ENCODE peak calls at places on chromosomes 4 and X, in nine cellular contexts. One of them, this sample, is unnamed.

GRCh38 chr4:14711259-14711658 is 291.0 kb upstream of the CPEB2 start:
- DNase-seq in spleen: no peak
- DNase-seq in natural killer cell: no peak
- DNase-seq in neuronal stem cell: no peak
- DNase-seq in stimulated activated CD4-positive, alpha-beta T cell treated with anti-CD3 and anti-CD28 coated beads, TNF-alpha, amount 100 ng/mL, for 48 hours: no peak
- DNase-seq in T-helper 9 cell: no peak
- DNase-seq in AG09319: no peak
- DNase-seq in activated CD8-positive, alpha-beta memory T cell treated with anti-CD3 and anti-CD28 coated beads for 4 hours: no peak
- DNase-seq in omental fat pad: no peak
- DNase-seq in this sample: no peak

GRCh38 chrX:154013614-154014360 is 5.9 kb downstream of the IRAK1 start:
- DNase-seq in spleen: peak
- DNase-seq in natural killer cell: peak
- DNase-seq in neuronal stem cell: peak
- DNase-seq in stimulated activated CD4-positive, alpha-beta T cell treated with anti-CD3 and anti-CD28 coated beads, TNF-alpha, amount 100 ng/mL, for 48 hours: no peak
- DNase-seq in T-helper 9 cell: peak
- DNase-seq in AG09319: no peak
- DNase-seq in activated CD8-positive, alpha-beta memory T cell treated with anti-CD3 and anti-CD28 coated beads for 4 hours: no peak
- DNase-seq in omental fat pad: no peak
- DNase-seq in this sample: no peak

GRCh38 chrX:10190367-10190766 is 33.6 kb downstream of the CLCN4 start:
- DNase-seq in spleen: no peak
- DNase-seq in natural killer cell: no peak
- DNase-seq in neuronal stem cell: no peak
- DNase-seq in stimulated activated CD4-positive, alpha-beta T cell treated with anti-CD3 and anti-CD28 coated beads, TNF-alpha, amount 100 ng/mL, for 48 hours: no peak
- DNase-seq in T-helper 9 cell: no peak
- DNase-seq in AG09319: peak
- DNase-seq in activated CD8-positive, alpha-beta memory T cell treated with anti-CD3 and anti-CD28 coated beads for 4 hours: no peak
- DNase-seq in omental fat pad: no peak
- DNase-seq in this sample: no peak

GRCh38 chr4:145066063-145066501 is 31.9 kb downstream of the ANAPC10 start:
- DNase-seq in spleen: no peak
- DNase-seq in natural killer cell: no peak
- DNase-seq in neuronal stem cell: peak
- DNase-seq in stimulated activated CD4-positive, alpha-beta T cell treated with anti-CD3 and anti-CD28 coated beads, TNF-alpha, amount 100 ng/mL, for 48 hours: no peak
- DNase-seq in T-helper 9 cell: no peak
- DNase-seq in AG09319: no peak
- DNase-seq in activated CD8-positive, alpha-beta memory T cell treated with anti-CD3 and anti-CD28 coated beads for 4 hours: no peak
- DNase-seq in omental fat pad: no peak
- DNase-seq in this sample: no peak

GRCh38 chr4:13640149-13640671 is 12.7 kb upstream of the BOD1L1 start:
- DNase-seq in spleen: no peak
- DNase-seq in natural killer cell: no peak
- DNase-seq in neuronal stem cell: no peak
- DNase-seq in stimulated activated CD4-positive, alpha-beta T cell treated with anti-CD3 and anti-CD28 coated beads, TNF-alpha, amount 100 ng/mL, for 48 hours: no peak
- DNase-seq in T-helper 9 cell: no peak
- DNase-seq in AG09319: no peak
- DNase-seq in activated CD8-positive, alpha-beta memory T cell treated with anti-CD3 and anti-CD28 coated beads for 4 hours: no peak
- DNase-seq in omental fat pad: no peak
- DNase-seq in this sample: no peak

GRCh38 chr4:144645102-144645469 is 870 bp upstream of the HHIP start:
- DNase-seq in spleen: no peak
- DNase-seq in natural killer cell: no peak
- DNase-seq in neuronal stem cell: no peak
- DNase-seq in stimulated activated CD4-positive, alpha-beta T cell treated with anti-CD3 and anti-CD28 coated beads, TNF-alpha, amount 100 ng/mL, for 48 hours: no peak
- DNase-seq in T-helper 9 cell: no peak
- DNase-seq in AG09319: no peak
- DNase-seq in activated CD8-positive, alpha-beta memory T cell treated with anti-CD3 and anti-CD28 coated beads for 4 hours: no peak
- DNase-seq in omental fat pad: no peak
- DNase-seq in this sample: no peak

GRCh38 chr4:141467225-141467624 is 169.2 kb upstream of the IL15 start:
- DNase-seq in spleen: no peak
- DNase-seq in natural killer cell: no peak
- DNase-seq in neuronal stem cell: no peak
- DNase-seq in stimulated activated CD4-positive, alpha-beta T cell treated with anti-CD3 and anti-CD28 coated beads, TNF-alpha, amount 100 ng/mL, for 48 hours: no peak
- DNase-seq in T-helper 9 cell: no peak
- DNase-seq in AG09319: no peak
- DNase-seq in activated CD8-positive, alpha-beta memory T cell treated with anti-CD3 and anti-CD28 coated beads for 4 hours: no peak
- DNase-seq in omental fat pad: no peak
- DNase-seq in this sample: no peak

GRCh38 chr4:52837716-52838558 is 24.2 kb upstream of the RASL11B start:
- DNase-seq in spleen: no peak
- DNase-seq in natural killer cell: no peak
- DNase-seq in neuronal stem cell: no peak
- DNase-seq in stimulated activated CD4-positive, alpha-beta T cell treated with anti-CD3 and anti-CD28 coated beads, TNF-alpha, amount 100 ng/mL, for 48 hours: no peak
- DNase-seq in T-helper 9 cell: no peak
- DNase-seq in AG09319: no peak
- DNase-seq in activated CD8-positive, alpha-beta memory T cell treated with anti-CD3 and anti-CD28 coated beads for 4 hours: no peak
- DNase-seq in omental fat pad: no peak
- DNase-seq in this sample: no peak

GRCh38 chr4:154686838-154687237 is 57.0 kb upstream of the LRAT start:
- DNase-seq in spleen: no peak
- DNase-seq in natural killer cell: no peak
- DNase-seq in neuronal stem cell: no peak
- DNase-seq in stimulated activated CD4-positive, alpha-beta T cell treated with anti-CD3 and anti-CD28 coated beads, TNF-alpha, amount 100 ng/mL, for 48 hours: no peak
- DNase-seq in T-helper 9 cell: no peak
- DNase-seq in AG09319: no peak
- DNase-seq in activated CD8-positive, alpha-beta memory T cell treated with anti-CD3 and anti-CD28 coated beads for 4 hours: no peak
- DNase-seq in omental fat pad: no peak
- DNase-seq in this sample: no peak

This sample was measured in GM18507.